ENCODE peak calls at places on chromosomes 11 and 22, in nine cellular contexts. C, R, I, K, Z, A, Q, S and L are unnamed samples.
A peak's percentile ranks its signal among the peaks of the same experiment; 100 is the strongest.

GRCh38 chr11:86390499-86390898 is 15.8 kb downstream of the CCDC81 start:
- DNase-seq in C (peak; percentile 7), R (no peak), I (no peak), K (no peak), Z (peak; percentile 74), A (no peak), Q (no peak), S (no peak), L (no peak)

GRCh38 chr11:65169164-65169641 is 830 bp upstream of the SPDYC start:
- DNase-seq in C (peak; percentile 19), R (no peak), I (no peak), K (peak; percentile 59), Z (peak; percentile 90), A (no peak), Q (no peak), S (no peak), L (peak; percentile 22)

GRCh38 chr11:63768232-63769043 is at the start of gene ZFTA:
- DNase-seq in C (peak; percentile 9), R (no peak), I (peak; percentile 55), K (peak; percentile 63), Z (peak; percentile 54), A (peak; percentile 84), Q (peak; percentile 67), S (peak; percentile 58), L (peak; percentile 59)

GRCh38 chr11:113974741-113975470 is at the start of gene HTR3A:
- DNase-seq in C (no peak), R (no peak), I (peak; percentile 2), K (peak; percentile 24), Z (peak; percentile 23), A (peak; percentile 78), Q (no peak), S (peak; percentile 26), L (peak; percentile 13)

GRCh38 chr11:133894956-133895549 is 49.7 kb upstream of the SPATA19 start:
- DNase-seq in C (no peak), R (no peak), I (no peak), K (no peak), Z (no peak), A (no peak), Q (no peak), S (no peak), L (no peak)

GRCh38 chr11:65124480-65125196 is 2.5 kb downstream of the MRPL49 start:
- DNase-seq in C (no peak), R (no peak), I (no peak), K (no peak), Z (no peak), A (no peak), Q (no peak), S (no peak), L (no peak)

GRCh38 chr22:26713823-26714449 is 56.5 kb downstream of the MIAT start:
- DNase-seq in C (no peak), R (no peak), I (peak; percentile 79), K (peak; percentile 82), Z (peak; percentile 74), A (no peak), Q (no peak), S (no peak), L (peak; percentile 93)

GRCh38 chr11:1351278-1351937 is 38.3 kb upstream of the BRSK2 start:
- DNase-seq in C (no peak), R (no peak), I (no peak), K (no peak), Z (no peak), A (no peak), Q (no peak), S (peak; percentile 16), L (peak; percentile 5)

GRCh38 chr22:50114221-50114981 is 24.6 kb downstream of the MOV10L1 start:
- DNase-seq in C (no peak), R (no peak), I (peak; percentile 96), K (peak; percentile 87), Z (peak; percentile 83), A (no peak), Q (no peak), S (peak; percentile 8), L (peak; percentile 92)

GRCh38 chr11:1479006-1479677 is 7.4 kb downstream of the MOB2 start:
- DNase-seq in C (no peak), R (no peak), I (no peak), K (no peak), Z (no peak), A (peak; percentile 37), Q (no peak), S (no peak), L (no peak)

GRCh38 chr11:2122222-2122906 is 16.8 kb downstream of the IGF2 start:
- DNase-seq in C (no peak), R (no peak), I (peak; percentile 20), K (peak; percentile 60), Z (no peak), A (no peak), Q (no peak), S (no peak), L (peak; percentile 77)

GRCh38 chr11:20011294-20011951 is 148.9 kb downstream of the DBX1 start:
- DNase-seq in C (no peak), R (no peak), I (no peak), K (no peak), Z (no peak), A (no peak), Q (no peak), S (peak; percentile 84), L (peak; percentile 41)